ENCODE peak calls at places on chromosomes 5 and 9, in six cellular contexts. P is WERI-Rb-1; J is effector memory CD4-positive, alpha-beta T cell; U is RWPE2; Z is tibial nerve; X is left ventricle myocardium inferior. I is an unnamed sample.

GRCh38 chr9:13705913-13706312 is 426.4 kb upstream of the MPDZ start:
- DNase-seq in P (no peak), J (no peak), U (no peak), Z (peak; percentile 86), X (peak; percentile 18), I (no peak)

GRCh38 chr9:88476491-88477271 is 58.3 kb upstream of the NXNL2 start:
- DNase-seq in P (no peak), J (no peak), U (no peak), Z (no peak), X (no peak), I (no peak)

GRCh38 chr5:123414975-123415374 is 8.2 kb downstream of the CEP120 start:
- DNase-seq in P (no peak), J (no peak), U (no peak), Z (no peak), X (no peak), I (no peak)

GRCh38 chr5:154134499-154134898 is 56.0 kb upstream of the GALNT10 start:
- DNase-seq in P (no peak), J (no peak), U (no peak), Z (no peak), X (no peak), I (no peak)

GRCh38 chr9:112793213-112793810 is 42.8 kb downstream of the SNX30 start:
- DNase-seq in P (peak; percentile 88), J (peak; percentile 59), U (peak; percentile 61), Z (peak; percentile 40), X (peak; percentile 54), I (peak; percentile 78)

GRCh38 chr9:137139468-137140150 is 655 bp downstream of the GRIN1 start:
- DNase-seq in P (no peak), J (no peak), U (peak; percentile 55), Z (no peak), X (no peak), I (no peak)

GRCh38 chr5:7902993-7903625 is 34.2 kb downstream of the MTRR start:
- DNase-seq in P (no peak), J (no peak), U (no peak), Z (no peak), X (no peak), I (no peak)

GRCh38 chr9:19533373-19533772 is 124.6 kb downstream of the ACER2 start:
- DNase-seq in P (no peak), J (no peak), U (no peak), Z (no peak), X (no peak), I (no peak)

GRCh38 chr5:82777106-82777505 is 300.1 kb downstream of the TMEM167A start:
- DNase-seq in P (no peak), J (no peak), U (no peak), Z (no peak), X (no peak), I (no peak)

GRCh38 chr5:130385619-130386018 is 481.4 kb downstream of the CHSY3 start:
- DNase-seq in P (no peak), J (no peak), U (no peak), Z (no peak), X (no peak), I (no peak)

GRCh38 chr5:56958595-56958994 is 6.7 kb upstream of the MIER3 start:
- DNase-seq in P (no peak), J (no peak), U (no peak), Z (no peak), X (no peak), I (no peak)
- H3K27me3 ChIP-seq in P (no peaks in the 10 kb centered on the region), J (no peaks in the 10 kb centered on the region), U (peaks cover 10% of the 10 kb centered on the region), Z (no peaks in the 10 kb centered on the region), X (peaks cover 35% of the 10 kb centered on the region), I (no peaks in the 10 kb centered on the region)

DNA sequence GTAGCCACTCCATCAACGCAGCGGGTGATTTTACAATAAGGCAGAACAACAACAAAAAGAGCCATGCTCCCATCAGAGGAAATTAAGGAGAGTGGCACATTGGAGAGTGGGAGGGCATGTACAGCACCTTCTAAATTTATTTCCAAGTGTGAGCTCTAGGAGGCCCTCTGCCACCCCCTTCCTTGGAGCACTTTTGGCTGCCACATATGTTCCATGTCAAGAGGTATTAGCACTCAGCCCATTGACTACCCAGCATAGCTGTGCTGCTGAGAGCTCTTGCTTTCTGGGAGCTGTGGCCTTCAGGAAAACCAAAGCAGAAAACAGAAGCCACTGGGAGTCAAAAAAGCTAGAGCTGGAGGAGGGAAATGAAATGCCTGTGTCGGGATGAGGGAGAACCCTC is 200.2 kb upstream of the PANK3 start:
- DNase-seq in P (no peak), J (no peak), U (no peak), Z (no peak), X (no peak), I (no peak)
- H3K27me3 ChIP-seq in P (peaks cover 96% of the 10 kb centered on the region), J (no peaks in the 10 kb centered on the region), U (no peaks in the 10 kb centered on the region), Z (no peaks in the 10 kb centered on the region), X (peaks cover 5% of the 10 kb centered on the region), I (no peaks in the 10 kb centered on the region)

GRCh38 chr9:93948456-93949072 is 6.6 kb downstream of the BARX1 start:
- DNase-seq in P (no peak), J (no peak), U (no peak), Z (no peak), X (no peak), I (no peak)
- H3K27me3 ChIP-seq in P (peaks cover 94% of the 10 kb centered on the region), J (peaks cover 69% of the 10 kb centered on the region), U (peaks cover 96% of the 10 kb centered on the region), Z (no peaks in the 10 kb centered on the region), X (peaks cover 100% of the 10 kb centered on the region), I (peaks cover 44% of the 10 kb centered on the region)

GRCh38 chr9:34961574-34962480 is 3.7 kb downstream of the PHF24 start:
- DNase-seq in P (no peak), J (no peak), U (no peak), Z (no peak), X (no peak), I (no peak)

GRCh38 chr9:34964458-34964857 is 6.4 kb downstream of the PHF24 start:
- DNase-seq in P (no peak), J (no peak), U (no peak), Z (no peak), X (no peak), I (no peak)

GRCh38 chr9:34963577-34963976 is 5.5 kb downstream of the PHF24 start:
- DNase-seq in P (no peak), J (no peak), U (no peak), Z (no peak), X (no peak), I (no peak)

GRCh38 chr9:34958411-34958982 is 412 bp downstream of the PHF24 start:
- DNase-seq in P (no peak), J (no peak), U (no peak), Z (no peak), X (no peak), I (no peak)

DNA sequence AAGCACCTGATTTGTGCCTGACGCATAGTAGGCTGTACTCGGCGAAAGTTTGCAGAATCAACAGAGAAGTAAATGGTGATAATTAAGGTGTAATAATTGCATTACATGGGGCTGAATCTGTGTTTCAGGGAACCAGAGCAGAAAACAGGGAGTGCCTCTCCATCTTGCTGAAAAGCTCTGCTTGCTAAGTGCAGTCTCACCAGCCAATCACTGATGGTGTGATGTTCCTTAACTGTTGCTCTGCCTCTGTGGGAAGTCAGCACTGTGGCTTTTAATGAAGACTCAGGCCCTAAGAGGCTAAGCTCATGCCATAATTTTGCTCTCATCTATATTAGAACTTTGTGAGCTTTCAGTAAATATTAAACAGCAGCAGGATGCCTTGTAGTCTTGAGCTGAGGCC is 4.4 kb downstream of the PHF24 start:
- DNase-seq in P (no peak), J (no peak), U (no peak), Z (no peak), X (no peak), I (no peak)
- H3K27me3 ChIP-seq in P (peaks cover 3% of the 10 kb centered on the region), J (peaks cover 33% of the 10 kb centered on the region), U (peaks cover 41% of the 10 kb centered on the region), Z (no peaks in the 10 kb centered on the region), X (peaks cover 79% of the 10 kb centered on the region), I (peaks cover 15% of the 10 kb centered on the region)

GRCh38 chr9:76605271-76605670 is 146.3 kb downstream of the GCNT1 start:
- DNase-seq in P (no peak), J (no peak), U (no peak), Z (no peak), X (no peak), I (no peak)
- H3K27me3 ChIP-seq in P (no peaks in the 10 kb centered on the region), J (no peaks in the 10 kb centered on the region), U (no peaks in the 10 kb centered on the region), Z (no peaks in the 10 kb centered on the region), X (peaks cover 7% of the 10 kb centered on the region), I (peaks cover 3% of the 10 kb centered on the region)

DNA sequence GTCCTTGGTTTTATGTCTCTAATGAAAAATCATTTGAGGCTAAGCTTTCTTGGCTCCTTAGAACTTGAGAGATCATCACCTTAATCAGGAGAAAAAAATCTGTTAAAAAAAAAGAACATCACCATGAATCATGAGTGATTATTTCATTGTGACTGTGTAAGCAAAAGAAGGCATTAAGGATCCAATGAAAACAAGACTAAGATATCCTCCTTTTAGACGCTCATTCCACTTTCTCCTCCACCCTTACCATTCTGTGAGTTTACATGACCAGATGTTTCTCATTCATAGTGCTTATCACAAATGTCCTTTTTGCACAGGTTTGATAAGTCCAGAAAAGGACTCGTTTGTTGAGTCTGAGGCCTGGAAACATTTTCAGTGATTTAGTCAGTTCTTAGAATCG is 140.3 kb upstream of the EGFLAM start:
- DNase-seq in P (no peak), J (no peak), U (no peak), Z (no peak), X (no peak), I (no peak)
- H3K27me3 ChIP-seq in P (no peaks in the 10 kb centered on the region), J (no peaks in the 10 kb centered on the region), U (peaks cover 26% of the 10 kb centered on the region), Z (no peaks in the 10 kb centered on the region), X (no peaks in the 10 kb centered on the region), I (no peaks in the 10 kb centered on the region)

GRCh38 chr5:74109344-74109743 is 483.3 kb downstream of the ARHGEF28 start:
- DNase-seq in P (no peak), J (no peak), U (no peak), Z (no peak), X (no peak), I (no peak)

GRCh38 chr5:74116266-74116665 is 490.3 kb downstream of the ARHGEF28 start:
- DNase-seq in P (no peak), J (no peak), U (no peak), Z (no peak), X (no peak), I (no peak)

GRCh38 chr5:74112372-74112875 is 486.4 kb downstream of the ARHGEF28 start:
- DNase-seq in P (no peak), J (no peak), U (no peak), Z (no peak), X (no peak), I (no peak)

DNA sequence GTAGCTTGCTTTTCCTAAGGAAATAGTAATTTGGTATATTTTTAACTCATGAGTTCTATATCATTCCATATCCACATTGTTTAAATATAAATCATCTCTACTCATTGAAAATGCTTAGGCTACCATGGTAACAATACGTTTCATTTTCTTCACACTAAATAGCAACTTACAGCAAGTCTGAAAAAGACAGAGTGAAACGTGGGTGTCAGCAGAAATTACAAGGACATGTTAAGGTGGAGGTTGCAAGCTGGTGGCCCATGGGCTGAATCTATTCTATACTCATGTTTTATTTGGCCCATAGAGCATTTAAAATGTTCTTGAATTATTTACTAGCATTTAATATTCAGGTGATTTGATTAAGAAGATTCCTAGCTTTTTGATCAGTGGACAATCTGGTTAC is 488.0 kb downstream of the ARHGEF28 start:
- DNase-seq in P (no peak), J (no peak), U (no peak), Z (no peak), X (no peak), I (no peak)
- H3K27me3 ChIP-seq in P (no peaks in the 10 kb centered on the region), J (no peaks in the 10 kb centered on the region), U (no peaks in the 10 kb centered on the region), Z (no peaks in the 10 kb centered on the region), X (no peaks in the 10 kb centered on the region), I (no peaks in the 10 kb centered on the region)

GRCh38 chr9:131013015-131013755 is 4.2 kb downstream of the LAMC3 start:
- DNase-seq in P (no peak), J (no peak), U (no peak), Z (no peak), X (no peak), I (no peak)
- H3K27me3 ChIP-seq in P (peaks cover 6% of the 10 kb centered on the region), J (peaks cover 7% of the 10 kb centered on the region), U (peaks cover 8% of the 10 kb centered on the region), Z (no peaks in the 10 kb centered on the region), X (peaks cover 88% of the 10 kb centered on the region), I (no peaks in the 10 kb centered on the region)

GRCh38 chr9:133959966-133960567 is 32.1 kb downstream of the VAV2 start:
- DNase-seq in P (no peak), J (no peak), U (no peak), Z (no peak), X (no peak), I (no peak)
- H3K27me3 ChIP-seq in P (no peaks in the 10 kb centered on the region), J (no peaks in the 10 kb centered on the region), U (no peaks in the 10 kb centered on the region), Z (no peaks in the 10 kb centered on the region), X (no peaks in the 10 kb centered on the region), I (no peaks in the 10 kb centered on the region)

I was measured in CD8-positive, alpha-beta T cell.